ENCODE peak calls at places on chromosomes 13 and 19, in four cellular contexts. One of them, this sample, is unnamed.

GRCh38 chr13:111049791-111050538 is 65.1 kb upstream of the ARHGEF7 start:
- DNase-seq in thyroid gland: peak; percentile 11
- DNase-seq in kidney epithelial cell: no peak
- DNase-seq in left lung: peak; percentile 43
- DNase-seq in this sample: no peak

GRCh38 chr13:27770809-27771208 is 21.5 kb upstream of the GSX1 start:
- DNase-seq in thyroid gland: no peak
- DNase-seq in kidney epithelial cell: no peak
- DNase-seq in left lung: no peak
- DNase-seq in this sample: no peak

GRCh38 chr13:102968572-102969228 is 97.5 kb downstream of the SLC10A2 start:
- DNase-seq in thyroid gland: no peak
- DNase-seq in kidney epithelial cell: no peak
- DNase-seq in left lung: no peak
- DNase-seq in this sample: no peak

GRCh38 chr19:5961969-5962945 is 15.7 kb downstream of the RANBP3 start:
- DNase-seq in thyroid gland: peak; percentile 54
- DNase-seq in kidney epithelial cell: no peak
- DNase-seq in left lung: no peak
- DNase-seq in this sample: peak; percentile 92

GRCh38 chr19:5711025-5711424 is 8.9 kb downstream of the LONP1 start:
- DNase-seq in thyroid gland: no peak
- DNase-seq in kidney epithelial cell: no peak
- DNase-seq in left lung: peak; percentile 29
- DNase-seq in this sample: no peak

GRCh38 chr19:32407004-32407992 is 1.7 kb downstream of the DPY19L3 start:
- DNase-seq in thyroid gland: no peak
- DNase-seq in kidney epithelial cell: peak; percentile 57
- DNase-seq in left lung: no peak
- DNase-seq in this sample: no peak

GRCh38 chr19:17296278-17296677 is 6.9 kb downstream of the ABHD8 start:
- DNase-seq in thyroid gland: no peak
- DNase-seq in kidney epithelial cell: no peak
- DNase-seq in left lung: no peak
- DNase-seq in this sample: peak; percentile 26

GRCh38 chr19:36136975-36137686 is 2.7 kb upstream of the CAPNS1 start:
- DNase-seq in thyroid gland: peak; percentile 89
- DNase-seq in kidney epithelial cell: no peak
- DNase-seq in left lung: peak; percentile 82
- DNase-seq in this sample: peak; percentile 32

GRCh38 chr13:113918981-113919646 is 54.8 kb downstream of the C13orf46 start:
- DNase-seq in thyroid gland: no peak
- DNase-seq in kidney epithelial cell: no peak
- DNase-seq in left lung: no peak
- DNase-seq in this sample: no peak

GRCh38 chr13:46183018-46183940 is 1.3 kb upstream of the LCP1 start:
- DNase-seq in thyroid gland: no peak
- DNase-seq in kidney epithelial cell: no peak
- DNase-seq in left lung: no peak
- DNase-seq in this sample: no peak

GRCh38 chr19:5613466-5613865 is 9.1 kb downstream of the SAFB2 start:
- DNase-seq in thyroid gland: no peak
- DNase-seq in kidney epithelial cell: no peak
- DNase-seq in left lung: no peak
- DNase-seq in this sample: no peak

GRCh38 chr13:40458283-40459031 is 208.0 kb downstream of the FOXO1 start:
- DNase-seq in thyroid gland: no peak
- DNase-seq in kidney epithelial cell: no peak
- DNase-seq in left lung: no peak
- DNase-seq in this sample: no peak

GRCh38 chr19:5956728-5957127 is 21.2 kb downstream of the RANBP3 start:
- DNase-seq in thyroid gland: no peak
- DNase-seq in kidney epithelial cell: no peak
- DNase-seq in left lung: no peak
- DNase-seq in this sample: no peak

GRCh38 chr19:36160821-36161596 is 8.8 kb upstream of the COX7A1 start:
- DNase-seq in thyroid gland: no peak
- DNase-seq in kidney epithelial cell: no peak
- DNase-seq in left lung: no peak
- DNase-seq in this sample: no peak

GRCh38 chr13:76038920-76039716 is 403.0 kb downstream of the LMO7 start:
- DNase-seq in thyroid gland: no peak
- DNase-seq in kidney epithelial cell: no peak
- DNase-seq in left lung: no peak
- DNase-seq in this sample: peak; percentile 18

GRCh38 chr19:15675560-15675959 is 2.7 kb downstream of the CYP4F12 start:
- DNase-seq in thyroid gland: no peak
- DNase-seq in kidney epithelial cell: no peak
- DNase-seq in left lung: no peak
- DNase-seq in this sample: no peak

GRCh38 chr19:2476451-2477140 is 669 bp downstream of the GADD45B start:
- DNase-seq in thyroid gland: peak; percentile 42
- DNase-seq in kidney epithelial cell: no peak
- DNase-seq in left lung: peak; percentile 88
- DNase-seq in this sample: no peak

GRCh38 chr13:41613984-41614581 is 156.7 kb downstream of the RGCC start:
- DNase-seq in thyroid gland: no peak
- DNase-seq in kidney epithelial cell: no peak
- DNase-seq in left lung: no peak
- DNase-seq in this sample: no peak

GRCh38 chr19:12111176-12111575 is 29.0 kb downstream of the ZNF20 start:
- DNase-seq in thyroid gland: no peak
- DNase-seq in kidney epithelial cell: no peak
- DNase-seq in left lung: no peak
- DNase-seq in this sample: no peak

GRCh38 chr19:1720237-1720636 is 33.1 kb upstream of the ONECUT3 start:
- DNase-seq in thyroid gland: no peak
- DNase-seq in kidney epithelial cell: no peak
- DNase-seq in left lung: no peak
- DNase-seq in this sample: no peak

GRCh38 chr13:36143768-36144167 is 12.6 kb upstream of the DCLK1 start:
- DNase-seq in thyroid gland: no peak
- DNase-seq in kidney epithelial cell: no peak
- DNase-seq in left lung: no peak
- DNase-seq in this sample: no peak

GRCh38 chr19:17616961-17617806 is 61.7 kb downstream of the COLGALT1 start:
- DNase-seq in thyroid gland: no peak
- DNase-seq in kidney epithelial cell: no peak
- DNase-seq in left lung: no peak
- DNase-seq in this sample: no peak